ENCODE peak calls at places on chromosomes 5 and 9, in seven cellular contexts. One of them, this sample, is unnamed.

GRCh38 chr9:34558911-34559615 is 30.5 kb downstream of the CNTFR start:
- DNase-seq in CD4-positive, alpha-beta memory T cell: no peak
- DNase-seq in T-helper 9 cell: no peak
- DNase-seq in sciatic nerve: no peak
- DNase-seq in HTR-8/SVneo: no peak
- DNase-seq in ACHN: no peak
- DNase-seq in Caco-2: no peak
- DNase-seq in this sample: no peak

GRCh38 chr5:95725937-95726810 is 5.0 kb upstream of the RHOBTB3 start:
- DNase-seq in CD4-positive, alpha-beta memory T cell: no peak
- DNase-seq in T-helper 9 cell: no peak
- DNase-seq in sciatic nerve: no peak
- DNase-seq in HTR-8/SVneo: no peak
- DNase-seq in ACHN: no peak
- DNase-seq in Caco-2: no peak
- DNase-seq in this sample: no peak

GRCh38 chr9:4182831-4183230 is 117.0 kb downstream of the GLIS3 start:
- DNase-seq in CD4-positive, alpha-beta memory T cell: no peak
- DNase-seq in T-helper 9 cell: no peak
- DNase-seq in sciatic nerve: no peak
- DNase-seq in HTR-8/SVneo: no peak
- DNase-seq in ACHN: no peak
- DNase-seq in Caco-2: no peak
- DNase-seq in this sample: no peak

GRCh38 chr9:113570749-113571711 is 107.5 kb downstream of the RGS3 start:
- DNase-seq in CD4-positive, alpha-beta memory T cell: no peak
- DNase-seq in T-helper 9 cell: no peak
- DNase-seq in sciatic nerve: peak; percentile 15
- DNase-seq in HTR-8/SVneo: no peak
- DNase-seq in ACHN: no peak
- DNase-seq in Caco-2: no peak
- DNase-seq in this sample: no peak

GRCh38 chr5:125093776-125094175 is 347.3 kb upstream of the ZNF608 start:
- DNase-seq in CD4-positive, alpha-beta memory T cell: no peak
- DNase-seq in T-helper 9 cell: no peak
- DNase-seq in sciatic nerve: no peak
- DNase-seq in HTR-8/SVneo: peak; percentile 42
- DNase-seq in ACHN: peak; percentile 34
- DNase-seq in Caco-2: no peak
- DNase-seq in this sample: no peak

GRCh38 chr9:76677481-76678055 is 86.7 kb upstream of the PCA3 start:
- DNase-seq in CD4-positive, alpha-beta memory T cell: no peak
- DNase-seq in T-helper 9 cell: no peak
- DNase-seq in sciatic nerve: no peak
- DNase-seq in HTR-8/SVneo: peak; percentile 38
- DNase-seq in ACHN: peak; percentile 82
- DNase-seq in Caco-2: no peak
- DNase-seq in this sample: no peak

GRCh38 chr5:15621094-15621493 is 121.1 kb downstream of the FBXL7 start:
- DNase-seq in CD4-positive, alpha-beta memory T cell: no peak
- DNase-seq in T-helper 9 cell: no peak
- DNase-seq in sciatic nerve: no peak
- DNase-seq in HTR-8/SVneo: no peak
- DNase-seq in ACHN: no peak
- DNase-seq in Caco-2: no peak
- DNase-seq in this sample: no peak

GRCh38 chr5:39215857-39216256 is 3.5 kb downstream of the FYB1 start:
- DNase-seq in CD4-positive, alpha-beta memory T cell: no peak
- DNase-seq in T-helper 9 cell: no peak
- DNase-seq in sciatic nerve: no peak
- DNase-seq in HTR-8/SVneo: no peak
- DNase-seq in ACHN: no peak
- DNase-seq in Caco-2: no peak
- DNase-seq in this sample: no peak

GRCh38 chr5:14101922-14102321 is 41.2 kb upstream of the TRIO start:
- DNase-seq in CD4-positive, alpha-beta memory T cell: no peak
- DNase-seq in T-helper 9 cell: no peak
- DNase-seq in sciatic nerve: no peak
- DNase-seq in HTR-8/SVneo: no peak
- DNase-seq in ACHN: no peak
- DNase-seq in Caco-2: no peak
- DNase-seq in this sample: peak; percentile 46

GRCh38 chr5:158700231-158700996 is 399.3 kb downstream of the EBF1 start:
- DNase-seq in CD4-positive, alpha-beta memory T cell: no peak
- DNase-seq in T-helper 9 cell: no peak
- DNase-seq in sciatic nerve: no peak
- DNase-seq in HTR-8/SVneo: no peak
- DNase-seq in ACHN: no peak
- DNase-seq in Caco-2: no peak
- DNase-seq in this sample: no peak

GRCh38 chr9:69157751-69158466 is 16.2 kb upstream of the TJP2 start:
- DNase-seq in CD4-positive, alpha-beta memory T cell: no peak
- DNase-seq in T-helper 9 cell: no peak
- DNase-seq in sciatic nerve: no peak
- DNase-seq in HTR-8/SVneo: no peak
- DNase-seq in ACHN: no peak
- DNase-seq in Caco-2: peak; percentile 4
- DNase-seq in this sample: no peak

GRCh38 chr9:128150594-128151342 is 1.5 kb downstream of the LCN2 start:
- DNase-seq in CD4-positive, alpha-beta memory T cell: no peak
- DNase-seq in T-helper 9 cell: no peak
- DNase-seq in sciatic nerve: no peak
- DNase-seq in HTR-8/SVneo: no peak
- DNase-seq in ACHN: no peak
- DNase-seq in Caco-2: peak; percentile 31
- DNase-seq in this sample: peak; percentile 82

GRCh38 chr5:96377167-96377566 is 55.9 kb downstream of the PCSK1 start:
- DNase-seq in CD4-positive, alpha-beta memory T cell: no peak
- DNase-seq in T-helper 9 cell: no peak
- DNase-seq in sciatic nerve: no peak
- DNase-seq in HTR-8/SVneo: no peak
- DNase-seq in ACHN: no peak
- DNase-seq in Caco-2: no peak
- DNase-seq in this sample: no peak

GRCh38 chr5:145982572-145983314 is 46.4 kb downstream of the SH3RF2 start:
- DNase-seq in CD4-positive, alpha-beta memory T cell: no peak
- DNase-seq in T-helper 9 cell: no peak
- DNase-seq in sciatic nerve: no peak
- DNase-seq in HTR-8/SVneo: no peak
- DNase-seq in ACHN: no peak
- DNase-seq in Caco-2: peak; percentile 51
- DNase-seq in this sample: no peak

GRCh38 chr9:35027361-35027760 is 37.8 kb downstream of the DNAJB5 start:
- DNase-seq in CD4-positive, alpha-beta memory T cell: no peak
- DNase-seq in T-helper 9 cell: no peak
- DNase-seq in sciatic nerve: no peak
- DNase-seq in HTR-8/SVneo: no peak
- DNase-seq in ACHN: no peak
- DNase-seq in Caco-2: no peak
- DNase-seq in this sample: no peak

GRCh38 chr9:121246821-121247511 is 21.0 kb upstream of the GSN start:
- DNase-seq in CD4-positive, alpha-beta memory T cell: no peak
- DNase-seq in T-helper 9 cell: no peak
- DNase-seq in sciatic nerve: no peak
- DNase-seq in HTR-8/SVneo: no peak
- DNase-seq in ACHN: no peak
- DNase-seq in Caco-2: no peak
- DNase-seq in this sample: no peak

GRCh38 chr5:142977363-142978051 is 207.3 kb downstream of the ARHGAP26 start:
- DNase-seq in CD4-positive, alpha-beta memory T cell: peak; percentile 69
- DNase-seq in T-helper 9 cell: peak; percentile 29
- DNase-seq in sciatic nerve: no peak
- DNase-seq in HTR-8/SVneo: peak; percentile 84
- DNase-seq in ACHN: peak; percentile 83
- DNase-seq in Caco-2: no peak
- DNase-seq in this sample: no peak

GRCh38 chr9:126206099-126206498 is 120.5 kb upstream of the MVB12B start:
- DNase-seq in CD4-positive, alpha-beta memory T cell: no peak
- DNase-seq in T-helper 9 cell: no peak
- DNase-seq in sciatic nerve: no peak
- DNase-seq in HTR-8/SVneo: no peak
- DNase-seq in ACHN: no peak
- DNase-seq in Caco-2: no peak
- DNase-seq in this sample: no peak

GRCh38 chr9:25003686-25004085 is 458.0 kb upstream of the IZUMO3 start:
- DNase-seq in CD4-positive, alpha-beta memory T cell: no peak
- DNase-seq in T-helper 9 cell: no peak
- DNase-seq in sciatic nerve: no peak
- DNase-seq in HTR-8/SVneo: no peak
- DNase-seq in ACHN: no peak
- DNase-seq in Caco-2: peak; percentile 1
- DNase-seq in this sample: peak; percentile 74

GRCh38 chr5:9373586-9373985 is 172.3 kb downstream of the SEMA5A start:
- DNase-seq in CD4-positive, alpha-beta memory T cell: no peak
- DNase-seq in T-helper 9 cell: no peak
- DNase-seq in sciatic nerve: no peak
- DNase-seq in HTR-8/SVneo: no peak
- DNase-seq in ACHN: no peak
- DNase-seq in Caco-2: no peak
- DNase-seq in this sample: no peak

GRCh38 chr5:52148679-52149078 is 639.0 kb upstream of the ITGA1 start:
- DNase-seq in CD4-positive, alpha-beta memory T cell: no peak
- DNase-seq in T-helper 9 cell: no peak
- DNase-seq in sciatic nerve: no peak
- DNase-seq in HTR-8/SVneo: no peak
- DNase-seq in ACHN: no peak
- DNase-seq in Caco-2: no peak
- DNase-seq in this sample: no peak

GRCh38 chr9:116190997-116191396 is 37.4 kb downstream of the PAPPA start:
- DNase-seq in CD4-positive, alpha-beta memory T cell: no peak
- DNase-seq in T-helper 9 cell: no peak
- DNase-seq in sciatic nerve: no peak
- DNase-seq in HTR-8/SVneo: no peak
- DNase-seq in ACHN: no peak
- DNase-seq in Caco-2: no peak
- DNase-seq in this sample: no peak

GRCh38 chr5:39209924-39210323 is 9.4 kb downstream of the FYB1 start:
- DNase-seq in CD4-positive, alpha-beta memory T cell: peak; percentile 91
- DNase-seq in T-helper 9 cell: peak; percentile 68
- DNase-seq in sciatic nerve: no peak
- DNase-seq in HTR-8/SVneo: no peak
- DNase-seq in ACHN: no peak
- DNase-seq in Caco-2: no peak
- DNase-seq in this sample: peak; percentile 13

GRCh38 chr5:10505517-10506095 is 58.3 kb upstream of the ANKRD33B start:
- DNase-seq in CD4-positive, alpha-beta memory T cell: no peak
- DNase-seq in T-helper 9 cell: no peak
- DNase-seq in sciatic nerve: no peak
- DNase-seq in HTR-8/SVneo: no peak
- DNase-seq in ACHN: no peak
- DNase-seq in Caco-2: no peak
- DNase-seq in this sample: no peak

GRCh38 chr9:79652598-79652997 is 80.8 kb downstream of the TLE4 start:
- DNase-seq in CD4-positive, alpha-beta memory T cell: no peak
- DNase-seq in T-helper 9 cell: no peak
- DNase-seq in sciatic nerve: no peak
- DNase-seq in HTR-8/SVneo: peak; percentile 21
- DNase-seq in ACHN: peak; percentile 3
- DNase-seq in Caco-2: no peak
- DNase-seq in this sample: no peak

GRCh38 chr5:138336952-138337684 is 948 bp upstream of the FAM53C start:
- DNase-seq in CD4-positive, alpha-beta memory T cell: no peak
- DNase-seq in T-helper 9 cell: peak; percentile 70
- DNase-seq in sciatic nerve: peak; percentile 90
- DNase-seq in HTR-8/SVneo: peak; percentile 68
- DNase-seq in ACHN: peak; percentile 82
- DNase-seq in Caco-2: no peak
- DNase-seq in this sample: peak; percentile 77

GRCh38 chr5:82820958-82821880 is 256.0 kb downstream of the TMEM167A start:
- DNase-seq in CD4-positive, alpha-beta memory T cell: peak; percentile 3
- DNase-seq in T-helper 9 cell: no peak
- DNase-seq in sciatic nerve: no peak
- DNase-seq in HTR-8/SVneo: no peak
- DNase-seq in ACHN: no peak
- DNase-seq in Caco-2: no peak
- DNase-seq in this sample: no peak

GRCh38 chr9:83111169-83111568 is 48.2 kb upstream of the RASEF start:
- DNase-seq in CD4-positive, alpha-beta memory T cell: no peak
- DNase-seq in T-helper 9 cell: no peak
- DNase-seq in sciatic nerve: no peak
- DNase-seq in HTR-8/SVneo: no peak
- DNase-seq in ACHN: no peak
- DNase-seq in Caco-2: no peak
- DNase-seq in this sample: no peak

GRCh38 chr9:17627641-17628040 is 48.8 kb downstream of the SH3GL2 start:
- DNase-seq in CD4-positive, alpha-beta memory T cell: no peak
- DNase-seq in T-helper 9 cell: no peak
- DNase-seq in sciatic nerve: no peak
- DNase-seq in HTR-8/SVneo: no peak
- DNase-seq in ACHN: no peak
- DNase-seq in Caco-2: no peak
- DNase-seq in this sample: no peak

GRCh38 chr9:107929439-107929838 is 439.9 kb upstream of the KLF4 start:
- DNase-seq in CD4-positive, alpha-beta memory T cell: no peak
- DNase-seq in T-helper 9 cell: no peak
- DNase-seq in sciatic nerve: peak; percentile 79
- DNase-seq in HTR-8/SVneo: no peak
- DNase-seq in ACHN: no peak
- DNase-seq in Caco-2: no peak
- DNase-seq in this sample: no peak

GRCh38 chr9:102273952-102274351 is 535.5 kb upstream of the GRIN3A start:
- DNase-seq in CD4-positive, alpha-beta memory T cell: no peak
- DNase-seq in T-helper 9 cell: no peak
- DNase-seq in sciatic nerve: no peak
- DNase-seq in HTR-8/SVneo: peak; percentile 3
- DNase-seq in ACHN: no peak
- DNase-seq in Caco-2: no peak
- DNase-seq in this sample: no peak

GRCh38 chr9:93669958-93670207 is 93.5 kb downstream of the PHF2 start:
- DNase-seq in CD4-positive, alpha-beta memory T cell: no peak
- DNase-seq in T-helper 9 cell: no peak
- DNase-seq in sciatic nerve: peak; percentile 40
- DNase-seq in HTR-8/SVneo: no peak
- DNase-seq in ACHN: no peak
- DNase-seq in Caco-2: no peak
- DNase-seq in this sample: no peak

GRCh38 chr5:55900776-55901175 is 49.6 kb downstream of the IL31RA start:
- DNase-seq in CD4-positive, alpha-beta memory T cell: no peak
- DNase-seq in T-helper 9 cell: no peak
- DNase-seq in sciatic nerve: no peak
- DNase-seq in HTR-8/SVneo: no peak
- DNase-seq in ACHN: no peak
- DNase-seq in Caco-2: no peak
- DNase-seq in this sample: no peak

GRCh38 chr5:153476767-153477166 is 13.7 kb upstream of the GRIA1 start:
- DNase-seq in CD4-positive, alpha-beta memory T cell: no peak
- DNase-seq in T-helper 9 cell: no peak
- DNase-seq in sciatic nerve: no peak
- DNase-seq in HTR-8/SVneo: peak; percentile 39
- DNase-seq in ACHN: peak; percentile 69
- DNase-seq in Caco-2: no peak
- DNase-seq in this sample: no peak